ENCODE peak calls at places on chromosomes 2 and 18, in seven cellular contexts. K is NCI-H510A treated with DMSO at 0.1 percent for 48 hours, E is mesendoderm, L is nucleus accumbens, J is A673, W is non-pigmented ciliary epithelial cell, F is NCI-H2081. B is an unnamed sample.

GRCh38 chr2:178266445-178266844 is 72.1 kb downstream of the OSBPL6 start:
- DNase-seq in K (no peak), E (no peak), L (no peak), J (no peak), W (no peak), F (no peak), B (no peak)

GRCh38 chr18:56291229-56291796 is 347.1 kb downstream of the TXNL1 start:
- DNase-seq in K (no peak), E (no peak), L (no peak), J (no peak), W (no peak), F (no peak), B (no peak)

GRCh38 chr2:159155315-159155714 is 131.2 kb downstream of the WDSUB1 start:
- DNase-seq in K (no peak), E (peak; percentile 53), L (no peak), J (no peak), W (no peak), F (peak; percentile 14), B (no peak)

GRCh38 chr2:212539145-212539880 is 711 bp upstream of the ERBB4 start:
- DNase-seq in K (no peak), E (peak; percentile 66), L (peak; percentile 56), J (peak; percentile 83), W (no peak), F (peak; percentile 78), B (no peak)

GRCh38 chr2:69138247-69138754 is 125.3 kb downstream of the ANTXR1 start:
- DNase-seq in K (no peak), E (peak; percentile 70), L (no peak), J (peak; percentile 17), W (peak; percentile 63), F (no peak), B (peak; percentile 34)

GRCh38 chr2:101971836-101972235 is 19.9 kb upstream of the IL1R2 start:
- DNase-seq in K (no peak), E (no peak), L (no peak), J (no peak), W (no peak), F (no peak), B (no peak)

GRCh38 chr18:46570134-46570533 is 86.9 kb downstream of the LOXHD1 start:
- DNase-seq in K (no peak), E (no peak), L (no peak), J (no peak), W (no peak), F (no peak), B (no peak)

GRCh38 chr2:43798300-43798699 is 24.5 kb downstream of the DYNC2LI1 start:
- DNase-seq in K (no peak), E (peak; percentile 12), L (no peak), J (peak; percentile 15), W (no peak), F (no peak), B (no peak)

GRCh38 chr2:216339456-216340279 is 32.6 kb downstream of the MARCHF4 start:
- DNase-seq in K (peak; percentile 58), E (peak; percentile 93), L (no peak), J (peak; percentile 93), W (no peak), F (peak; percentile 98), B (no peak)

GRCh38 chr2:12227941-12228608 is 481.6 kb downstream of the LPIN1 start:
- DNase-seq in K (no peak), E (no peak), L (no peak), J (no peak), W (peak; percentile 60), F (no peak), B (peak; percentile 65)

GRCh38 chr2:46097714-46098480 is 199.3 kb upstream of the EPAS1 start:
- DNase-seq in K (no peak), E (peak; percentile 28), L (no peak), J (peak; percentile 71), W (peak; percentile 96), F (no peak), B (peak; percentile 96)